ENCODE peak calls at places on chromosomes 3 and 15, in eight cellular contexts. U, E, M, X, V, H, C and R are unnamed samples. For H3K9me3, the result is how much of the 10 kb centered on the place peaks cover.

GRCh38 chr3:68878322-68878721 is 54.0 kb downstream of the TAFA4 start:
- DNase-seq in E (peak), V (no peak), M (no peak), C (no peak), X (no peak), U (no peak), H (no peak), R (no peak)

GRCh38 chr3:24019585-24019984 is 74.5 kb downstream of the NR1D2 start:
- DNase-seq in C (no peak), X (no peak), E (no peak), H (no peak), V (no peak), U (no peak), M (no peak), R (no peak)

GRCh38 chr15:80925597-80926059 is 64.0 kb downstream of the MESD start:
- DNase-seq in C (no peak), E (peak), V (no peak), H (peak), M (no peak), U (no peak), X (no peak), R (no peak)

GRCh38 chr3:197305854-197306253 is 7.4 kb upstream of the DLG1 start:
- DNase-seq in M (no peak), U (no peak), H (no peak), V (no peak), E (peak), X (peak), C (no peak), R (no peak)

GRCh38 chr3:195868336-195868865 is 40.0 kb downstream of the TNK2 start:
- DNase-seq in E (no peak), M (no peak), C (no peak), X (no peak), H (no peak), V (no peak), U (no peak), R (no peak)

GRCh38 chr3:48275292-48276027 is 34.6 kb downstream of the ZNF589 start:
- DNase-seq in M (no peak), C (no peak), V (no peak), X (no peak), E (peak), U (no peak), H (no peak), R (no peak)

GRCh38 chr15:66092053-66092976 is 161.2 kb downstream of the MEGF11 start:
- DNase-seq in M (no peak), E (no peak), X (no peak), V (no peak), H (no peak), C (no peak), U (no peak), R (no peak)

GRCh38 chr3:14146381-14147062 is 21.7 kb downstream of the TMEM43 start:
- DNase-seq in U (no peak), H (no peak), V (no peak), X (no peak), E (no peak), C (no peak), M (no peak), R (peak)

GRCh38 chr15:89680282-89680873 is 1.2 kb upstream of the PLIN1 start:
- DNase-seq in H (no peak), U (no peak), C (peak), V (peak), X (no peak), M (peak), E (peak), R (no peak)

GRCh38 chr15:68228143-68228970 is 1.2 kb downstream of the CLN6 start:
- DNase-seq in C (no peak), E (peak), U (no peak), V (no peak), H (no peak), M (no peak), X (no peak), R (no peak)

GRCh38 chr3:468172-468571 is 271.6 kb downstream of the CHL1 start:
- DNase-seq in X (no peak), U (no peak), V (no peak), H (no peak), E (no peak), M (no peak), C (no peak), R (no peak)

GRCh38 chr15:74206801-74207281 is 4.3 kb upstream of the STRA6 start:
- DNase-seq in M (no peak), X (no peak), U (no peak), C (no peak), H (no peak), E (peak), V (no peak), R (peak)

GRCh38 chr3:69012836-69013255 is 638 bp downstream of the EOGT start:
- DNase-seq in U (no peak), C (peak), X (no peak), M (peak), H (peak), E (peak), V (peak), R (peak)

GRCh38 chr15:94582368-94582767 is 351.0 kb downstream of the MCTP2 start:
- DNase-seq in C (peak), M (peak), X (no peak), E (no peak), H (no peak), V (no peak), U (no peak), R (no peak)

GRCh38 chr15:62021991-62022600 is 38.2 kb downstream of the VPS13C start:
- DNase-seq in E (no peak), X (no peak), U (no peak), M (no peak), H (no peak), V (no peak), C (no peak), R (no peak)

GRCh38 chr3:29644261-29644660 is 363.4 kb downstream of the RBMS3 start:
- DNase-seq in C (no peak), X (no peak), V (no peak), U (no peak), M (no peak), E (peak), H (no peak), R (no peak)

GRCh38 chr3:1183320-1184048 is 90.7 kb downstream of the CNTN6 start:
- DNase-seq in U (no peak), X (no peak), V (no peak), C (no peak), E (peak), M (no peak), H (no peak), R (no peak)

GRCh38 chr15:61038387-61038786 is 190.7 kb downstream of the RORA start:
- DNase-seq in H (peak), V (no peak), X (no peak), E (no peak), U (no peak), M (peak), C (peak), R (no peak)

GRCh38 chr15:99981223-99981647 is 248.0 kb upstream of the LYSMD4 start:
- DNase-seq in H (no peak), X (no peak), U (no peak), C (no peak), M (no peak), E (peak), V (no peak), R (no peak)

GRCh38 chr3:115110830-115111229 is 36.3 kb downstream of the ZBTB20 start:
- DNase-seq in V (no peak), H (no peak), U (no peak), E (no peak), C (no peak), X (no peak), M (no peak), R (no peak)

GRCh38 chr3:11254876-11255275 is 17.3 kb upstream of the ATG7 start:
- DNase-seq in V (no peak), E (no peak), U (no peak), H (no peak), M (no peak), X (no peak), C (no peak), R (no peak)

GRCh38 chr3:138942271-138942670 is 4.7 kb downstream of the FOXL2 start:
- DNase-seq in M (no peak), V (no peak), E (no peak), X (no peak), U (no peak), C (no peak), H (no peak), R (no peak)

GRCh38 chr3:181838940-181839914 is 127.5 kb downstream of the SOX2 start:
- DNase-seq in E (peak), X (no peak), U (no peak), V (no peak), H (peak), M (no peak), C (no peak), R (no peak)

GRCh38 chr15:91289324-91289723 is 189.3 kb downstream of the SV2B start:
- DNase-seq in V (no peak), X (no peak), M (no peak), E (no peak), U (no peak), H (no peak), C (peak), R (no peak)

GRCh38 chr3:128581566-128581965 is 69.1 kb downstream of the RPN1 start:
- DNase-seq in H (no peak), U (no peak), X (no peak), C (no peak), E (no peak), M (no peak), V (no peak), R (no peak)

GRCh38 chr3:11507719-11508118 is 136.0 kb downstream of the VGLL4 start:
- DNase-seq in V (no peak), H (peak), E (no peak), M (no peak), C (no peak), X (no peak), U (no peak), R (no peak)

GRCh38 chr3:14772533-14773138 is 46.1 kb upstream of the FGD5 start:
- DNase-seq in M (no peak), E (no peak), C (peak), X (no peak), H (no peak), V (no peak), U (no peak), R (no peak)

GRCh38 chr3:154584041-154584440 is 154.1 kb upstream of the GPR149 start:
- DNase-seq in M (no peak), H (no peak), V (no peak), C (no peak), U (no peak), E (no peak), X (no peak), R (no peak)

GRCh38 chr3:188635258-188636038 is 481.5 kb downstream of the LPP start:
- DNase-seq in E (peak), C (no peak), V (no peak), X (no peak), U (no peak), H (peak), M (no peak), R (no peak)

GRCh38 chr3:165883866-165884478 is 46.7 kb upstream of the BCHE start:
- DNase-seq in M (no peak), X (no peak), V (no peak), C (no peak), E (no peak), H (no peak), U (no peak), R (no peak)

DNA sequence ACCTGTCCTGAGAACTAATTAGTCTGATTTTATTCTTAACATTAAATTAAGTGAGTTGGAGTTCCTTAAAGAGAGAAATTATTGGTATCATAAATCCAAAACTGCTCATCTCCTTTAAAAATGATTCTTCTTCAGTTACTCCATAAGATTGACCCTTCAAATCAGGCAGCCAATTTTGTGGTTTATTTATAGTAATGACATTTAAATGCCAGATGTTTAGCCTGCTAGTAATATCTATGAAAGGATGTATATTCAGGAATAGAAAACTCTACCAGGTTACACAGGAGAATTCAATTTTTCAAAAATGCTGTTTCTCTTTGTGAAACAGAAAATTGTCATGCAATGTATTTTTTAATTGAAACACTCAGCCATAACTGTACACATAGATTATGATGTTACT is 457.8 kb upstream of the ROBO2 start:
- DNase-seq in H (no peak), V (no peak), X (no peak), U (no peak), E (no peak), M (no peak), C (no peak), R (no peak)
- H3K9me3 ChIP-seq in H (under half), V (under half), X (under half), U (under half), E (under half), M (under half), C (under half), R (under half)

DNA sequence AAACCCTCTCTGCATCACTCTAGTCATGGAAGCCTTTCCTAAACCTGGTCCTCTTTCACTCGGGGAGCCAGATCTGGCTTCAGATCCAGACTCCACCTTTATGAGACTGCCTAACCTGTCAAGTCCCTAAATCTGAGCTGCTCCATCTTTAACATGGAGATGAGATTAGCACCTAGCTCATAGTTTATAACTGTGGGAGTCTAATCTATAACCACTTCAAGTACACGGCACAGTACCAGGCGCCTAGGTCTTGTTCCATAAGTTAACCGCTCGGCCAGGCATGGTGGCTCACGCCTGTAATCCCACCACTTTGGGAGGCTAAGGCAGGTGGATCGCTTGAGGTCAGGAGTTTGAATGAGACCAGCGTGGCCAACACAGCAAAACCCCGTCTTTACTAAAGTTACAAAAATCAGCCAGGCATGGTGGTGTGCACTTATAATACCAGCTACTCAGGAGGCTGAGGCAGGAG is 30.3 kb downstream of the TPM1 start:
- DNase-seq in E (peak), C (no peak), V (no peak), U (no peak), M (no peak), X (no peak), H (no peak), R (no peak)
- H3K9me3 ChIP-seq in E (under half), C (under half), V (under half), U (under half), M (under half), X (under half), H (under half), R (under half)

GRCh38 chr3:147412917-147413711 is 3.9 kb downstream of the ZIC1 start:
- DNase-seq in X (no peak), V (no peak), C (no peak), U (no peak), M (no peak), E (no peak), H (no peak), R (no peak)
- H3K9me3 ChIP-seq in X (under half), V (under half), C (under half), U (under half), M (under half), E (under half), H (under half), R (under half)

GRCh38 chr3:125143982-125144652 is 68.4 kb downstream of the SLC12A8 start:
- DNase-seq in U (no peak), V (peak), X (no peak), C (no peak), E (peak), M (no peak), H (peak), R (no peak)
- H3K9me3 ChIP-seq in U (under half), V (under half), X (under half), C (under half), E (under half), M (under half), H (under half), R (under half)

DNA sequence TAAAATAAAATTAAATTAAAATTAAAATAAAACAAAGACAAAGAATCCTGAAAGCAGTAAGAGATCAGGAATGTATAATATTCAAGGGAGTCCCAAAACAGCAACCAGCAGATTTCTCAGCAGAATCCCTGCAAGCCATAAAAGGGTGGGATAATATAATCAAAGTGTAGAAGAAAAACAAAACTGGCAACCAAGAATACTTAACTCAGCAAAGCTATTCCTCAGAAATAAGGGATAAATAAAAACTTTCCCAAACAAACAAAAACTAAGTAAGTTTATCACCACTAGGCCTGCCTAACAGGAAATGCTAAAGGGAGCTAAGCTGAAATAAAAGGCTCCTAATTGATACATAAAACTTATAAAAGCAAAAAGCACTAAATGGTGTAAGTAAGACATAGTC is 29.8 kb downstream of the THBS1 start:
- DNase-seq in X (no peak), E (no peak), U (no peak), V (no peak), M (no peak), H (no peak), C (no peak), R (no peak)
- H3K9me3 ChIP-seq in X (under half), E (under half), U (under half), V (under half), M (under half), H (under half), C (under half), R (under half)

GRCh38 chr15:21270474-21270873 is 169.8 kb downstream of the POTEB3 start:
- DNase-seq in V (peak), C (no peak), E (no peak), X (no peak), H (no peak), M (no peak), U (no peak), R (no peak)
- H3K9me3 ChIP-seq in V (under half), C (under half), E (under half), X (under half), H (under half), M (under half), U (under half), R (under half)

GRCh38 chr15:72285402-72285801 is 13.0 kb upstream of the PARP6 start:
- DNase-seq in V (no peak), M (no peak), U (no peak), C (no peak), X (no peak), H (no peak), E (no peak), R (no peak)

GRCh38 chr15:72284781-72285180 is 12.4 kb upstream of the PARP6 start:
- DNase-seq in X (no peak), E (no peak), C (no peak), H (no peak), M (no peak), V (no peak), U (no peak), R (no peak)

GRCh38 chr15:72278737-72279136 is 6.4 kb upstream of the PARP6 start:
- DNase-seq in X (no peak), V (no peak), H (no peak), M (no peak), E (no peak), C (no peak), U (no peak), R (no peak)

GRCh38 chr15:72280751-72281150 is 8.4 kb upstream of the PARP6 start:
- DNase-seq in U (no peak), M (no peak), E (no peak), X (no peak), H (no peak), C (no peak), V (no peak), R (no peak)

DNA sequence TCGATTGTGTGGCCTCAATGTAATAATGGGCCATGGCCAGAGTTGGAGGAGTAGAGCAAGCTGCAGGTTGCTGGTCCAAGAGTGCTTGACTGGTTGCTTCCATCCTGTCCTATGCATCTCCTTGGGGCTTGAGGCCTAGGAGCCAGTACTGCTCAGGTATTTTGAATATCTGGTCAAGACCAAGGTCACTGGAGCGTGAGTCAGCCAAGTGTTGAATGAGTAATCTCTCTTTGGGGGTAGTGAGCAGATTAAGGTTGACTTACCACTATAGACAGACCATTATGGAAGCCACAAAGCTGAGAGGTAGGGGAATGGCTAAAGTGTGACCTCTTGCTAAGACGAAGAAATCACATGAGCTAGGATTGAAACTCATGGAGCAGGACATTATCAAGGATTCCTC is 9.4 kb upstream of the PARP6 start:
- DNase-seq in V (no peak), E (no peak), U (no peak), C (no peak), X (no peak), H (no peak), M (no peak), R (no peak)
- H3K9me3 ChIP-seq in V (under half), E (under half), U (under half), C (under half), X (under half), H (under half), M (under half), R (under half)

DNA sequence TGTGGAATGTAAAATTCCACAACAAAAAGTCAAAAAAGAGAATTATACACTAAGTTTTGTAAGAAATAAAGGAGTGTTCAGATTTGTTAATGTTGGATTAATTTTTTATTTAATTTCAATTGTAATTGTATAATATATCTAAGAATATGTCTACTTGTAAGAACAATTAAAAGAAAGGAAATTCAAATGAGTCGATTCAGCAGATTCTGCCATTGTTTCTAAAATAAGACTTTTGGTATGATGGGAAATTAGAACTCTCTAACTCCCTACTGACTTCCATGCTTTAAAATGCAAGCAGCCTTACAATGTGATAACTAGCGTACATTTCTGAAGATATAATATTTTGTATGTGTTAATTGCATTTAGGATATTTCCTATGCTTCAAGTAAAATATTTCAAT is 395.9 kb upstream of the ZNF717 start:
- DNase-seq in H (no peak), X (no peak), E (no peak), C (no peak), M (no peak), V (no peak), U (no peak), R (no peak)
- H3K9me3 ChIP-seq in H (under half), X (under half), E (under half), C (under half), M (under half), V (under half), U (under half), R (under half)

GRCh38 chr3:185084402-185084801 is 68.5 kb downstream of the C3orf70 start:
- DNase-seq in E (no peak), C (no peak), V (no peak), X (no peak), M (no peak), H (no peak), U (no peak), R (no peak)
- H3K9me3 ChIP-seq in E (under half), C (under half), V (under half), X (under half), M (under half), H (under half), U (under half), R (under half)